ENCODE peak calls at places on chromosomes 1 and 21, in five cellular contexts. G is AG04449, C is progenitor cell of endocrine pancreas, B is mesenchymal stem cell, F is T-helper 2 cell. J is an unnamed sample.

GRCh38 chr1:213692236-213692831 is 295.4 kb upstream of the PROX1 start:
- DNase-seq in G (no peak), C (no peak), B (no peak), F (no peak), J (no peak)

GRCh38 chr1:177940682-177941081 is 29.2 kb downstream of the SEC16B start:
- DNase-seq in G (no peak), C (no peak), B (no peak), F (no peak), J (no peak)

GRCh38 chr1:45359882-45360513 is 19.8 kb upstream of the MUTYH start:
- DNase-seq in G (no peak), C (no peak), B (peak), F (peak), J (no peak)

GRCh38 chr21:37874904-37875780 is 41.1 kb downstream of the KCNJ6 start:
- DNase-seq in G (no peak), C (no peak), B (no peak), F (no peak), J (no peak)

GRCh38 chr1:204225841-204226745 is 12.3 kb upstream of the GOLT1A start:
- DNase-seq in G (no peak), C (no peak), B (no peak), F (no peak), J (no peak)

GRCh38 chr1:109691762-109692161 is 4.1 kb downstream of the GSTM1 start:
- DNase-seq in G (no peak), C (no peak), B (no peak), F (no peak), J (no peak)

GRCh38 chr1:211327341-211327921 is 798 bp downstream of the TRAF5 start:
- DNase-seq in G (no peak), C (no peak), B (peak), F (peak), J (no peak)

GRCh38 chr1:200901350-200901749 is 6.7 kb downstream of the INAVA start:
- DNase-seq in G (no peak), C (no peak), B (no peak), F (no peak), J (no peak)

GRCh38 chr1:185735667-185736105 is 1.5 kb downstream of the HMCN1 start:
- DNase-seq in G (no peak), C (no peak), B (peak), F (no peak), J (no peak)

GRCh38 chr1:21491483-21492170 is 17.6 kb upstream of the ALPL start:
- DNase-seq in G (no peak), C (no peak), B (peak), F (no peak), J (no peak)

GRCh38 chr1:20731057-20731991 is 1.2 kb downstream of the SH2D5 start:
- DNase-seq in G (no peak), C (no peak), B (no peak), F (peak), J (no peak)

GRCh38 chr1:92940541-92940940 is 20.7 kb downstream of the DIPK1A start:
- DNase-seq in G (peak), C (no peak), B (no peak), F (peak), J (no peak)

GRCh38 chr1:236209713-236210112 is 67.4 kb downstream of the GPR137B start:
- DNase-seq in G (no peak), C (no peak), B (no peak), F (no peak), J (no peak)

GRCh38 chr1:12080156-12080555 is 17.1 kb downstream of the TNFRSF8 start:
- DNase-seq in G (no peak), C (no peak), B (no peak), F (no peak), J (no peak)

GRCh38 chr1:14894811-14895524 is 258.6 kb upstream of the TMEM51 start:
- DNase-seq in G (no peak), C (no peak), B (no peak), F (no peak), J (no peak)

GRCh38 chr1:151920147-151920546 is 10.8 kb upstream of the THEM4 start:
- DNase-seq in G (no peak), C (no peak), B (no peak), F (no peak), J (no peak)

GRCh38 chr1:187563191-187563590 is 734.4 kb downstream of the PLA2G4A start:
- DNase-seq in G (no peak), C (no peak), B (no peak), F (no peak), J (no peak)

GRCh38 chr1:239718997-239719628 is 332.7 kb downstream of the CHRM3 start:
- DNase-seq in G (no peak), C (no peak), B (no peak), F (peak), J (no peak)

GRCh38 chr1:207259391-207259790 is 62.1 kb upstream of the CD55 start:
- DNase-seq in G (no peak), C (no peak), B (peak), F (no peak), J (no peak)

GRCh38 chr1:39412892-39413291 is 78.5 kb upstream of the BMP8A start:
- DNase-seq in G (no peak), C (no peak), B (no peak), F (no peak), J (no peak)

GRCh38 chr1:33454646-33455282 is 17.7 kb upstream of the ZSCAN20 start:
- DNase-seq in G (no peak), C (no peak), B (peak), F (no peak), J (no peak)

GRCh38 chr1:53043271-53043670 is 18.7 kb upstream of the PODN start:
- DNase-seq in G (peak), C (no peak), B (peak), F (no peak), J (no peak)

GRCh38 chr1:77888429-77889239 is at the start of gene NEXN:
- DNase-seq in G (no peak), C (peak), B (peak), F (no peak), J (no peak)

GRCh38 chr1:226995966-226996332 is 55.9 kb downstream of the COQ8A start:
- DNase-seq in G (no peak), C (no peak), B (no peak), F (peak), J (no peak)

GRCh38 chr1:203915811-203916210 is 54.4 kb downstream of the SNRPE start:
- DNase-seq in G (no peak), C (no peak), B (peak), F (no peak), J (no peak)

GRCh38 chr1:145887631-145888030 is 2.0 kb upstream of the ANKRD35 start:
- DNase-seq in G (no peak), C (no peak), B (no peak), F (no peak), J (no peak)

GRCh38 chr1:21152423-21153100 is 24.1 kb downstream of the EIF4G3 start:
- DNase-seq in G (no peak), C (no peak), B (no peak), F (no peak), J (no peak)

GRCh38 chr1:183872406-183872805 is 67.5 kb downstream of the RGL1 start:
- DNase-seq in G (no peak), C (no peak), B (peak), F (no peak), J (no peak)

GRCh38 chr1:223133824-223134435 is 9.1 kb downstream of the TLR5 start:
- DNase-seq in G (no peak), C (peak), B (peak), F (peak), J (peak)

GRCh38 chr21:15894596-15894995 is 164.8 kb downstream of the USP25 start:
- DNase-seq in G (no peak), C (no peak), B (peak), F (no peak), J (no peak)

GRCh38 chr1:155126494-155127104 is 1.1 kb upstream of the EFNA1 start:
- DNase-seq in G (no peak), C (peak), B (peak), F (peak), J (no peak)

GRCh38 chr1:13628218-13628617 is 44.6 kb downstream of the PDPN start:
- DNase-seq in G (no peak), C (no peak), B (no peak), F (no peak), J (no peak)

GRCh38 chr1:228938248-228938891 is 203.1 kb downstream of the RHOU start:
- DNase-seq in G (no peak), C (no peak), B (peak), F (no peak), J (no peak)

GRCh38 chr21:34802180-34802899 is 133.5 kb downstream of the CLIC6 start:
- DNase-seq in G (no peak), C (no peak), B (no peak), F (no peak), J (no peak)

GRCh38 chr1:146020058-146020738 is 1.3 kb downstream of the HJV start:
- DNase-seq in G (no peak), C (no peak), B (no peak), F (no peak), J (no peak)

GRCh38 chr1:23023174-23023573 is 3.9 kb downstream of the KDM1A start:
- DNase-seq in G (no peak), C (no peak), B (no peak), F (no peak), J (no peak)

J was measured in effector memory CD4-positive, alpha-beta T cell.